ENCODE peak calls at places on chromosomes 12 and 14, in eight cellular contexts. F, Z, H, C, L, X, N and D are unnamed samples.

GRCh38 chr12:102816816-102817434 is 100.1 kb downstream of the PAH start:
- DNase-seq in F (no peak), Z (no peak), H (no peak), C (no peak), L (no peak), X (peak; percentile 48), N (peak; percentile 51), D (peak; percentile 36)

GRCh38 chr14:52328286-52328685 is 14.2 kb downstream of the PTGER2 start:
- DNase-seq in F (no peak), Z (no peak), H (no peak), C (no peak), L (no peak), X (peak; percentile 40), N (peak; percentile 91), D (peak; percentile 59)

GRCh38 chr12:124607681-124608425 is 40.4 kb upstream of the NCOR2 start:
- DNase-seq in F (no peak), Z (no peak), H (no peak), C (peak; percentile 32), L (no peak), X (no peak), N (peak; percentile 67), D (peak; percentile 76)

GRCh38 chr12:52804029-52804428 is 8.1 kb upstream of the KRT3 start:
- DNase-seq in F (no peak), Z (no peak), H (no peak), C (no peak), L (no peak), X (no peak), N (no peak), D (no peak)

GRCh38 chr12:77045183-77045582 is 20.2 kb downstream of the E2F7 start:
- DNase-seq in F (no peak), Z (no peak), H (no peak), C (no peak), L (no peak), X (no peak), N (no peak), D (no peak)

GRCh38 chr12:100268835-100269564 is 2.0 kb downstream of the SCYL2 start:
- DNase-seq in F (no peak), Z (no peak), H (no peak), C (no peak), L (no peak), X (peak; percentile 18), N (peak; percentile 8), D (no peak)

GRCh38 chr14:81302613-81303012 is 81.9 kb upstream of the GTF2A1 start:
- DNase-seq in F (no peak), Z (no peak), H (no peak), C (no peak), L (no peak), X (no peak), N (no peak), D (no peak)

GRCh38 chr12:61452076-61452475 is 808.1 kb upstream of the USP15 start:
- DNase-seq in F (no peak), Z (no peak), H (no peak), C (no peak), L (no peak), X (no peak), N (peak; percentile 89), D (peak; percentile 17)

GRCh38 chr12:64695550-64695949 is 63.7 kb downstream of the GNS start:
- DNase-seq in F (no peak), Z (no peak), H (no peak), C (no peak), L (peak; percentile 32), X (no peak), N (no peak), D (no peak)
- H3K27ac ChIP-seq in F (peak overlapping the region; percentile 57), Z (no peak overlapping the region), H (no peak overlapping the region), C (no peak overlapping the region), L (peak overlapping the region; percentile 88), X (peak overlapping the region; percentile 61), N (no peak overlapping the region), D (no peak overlapping the region)

DNA sequence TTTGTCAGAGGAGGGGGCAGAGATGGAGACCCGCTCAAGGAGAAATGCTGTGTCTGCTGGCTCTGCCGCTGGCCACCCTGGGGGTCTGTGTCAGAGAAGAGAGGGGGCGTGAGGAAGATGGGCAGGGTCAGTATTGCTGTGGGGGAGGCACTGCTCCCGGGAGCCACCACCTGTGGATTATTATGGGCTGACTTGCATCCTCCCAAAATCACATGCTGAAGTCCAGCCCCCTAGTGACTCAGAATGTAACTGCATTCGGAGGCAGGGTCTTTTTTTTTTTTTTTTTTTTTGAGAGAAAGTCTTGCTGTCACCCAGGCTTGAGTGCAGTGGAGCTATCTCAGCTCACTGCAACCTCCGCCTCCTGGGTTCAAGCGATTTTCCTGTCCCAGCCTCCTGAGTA is 12.3 kb downstream of the ABCD4 start:
- DNase-seq in F (no peak), Z (no peak), H (no peak), C (no peak), L (no peak), X (peak; percentile 21), N (peak; percentile 51), D (peak; percentile 20)
- TF ChIP-seq CTCF in F (peak; percentile 26), Z (no peak), H (peak; percentile 26), C (peak; percentile 16), L (no peak), X (peak; percentile 52), N (peak; percentile 61), D (peak; percentile 55)

GRCh38 chr12:60212159-60213000 is 616.6 kb downstream of the SLC16A7 start:
- DNase-seq in F (no peak), Z (no peak), H (no peak), C (no peak), L (no peak), X (no peak), N (no peak), D (no peak)

GRCh38 chr12:60210756-60211155 is 614.9 kb downstream of the SLC16A7 start:
- DNase-seq in F (no peak), Z (no peak), H (no peak), C (no peak), L (no peak), X (no peak), N (no peak), D (no peak)

GRCh38 chr12:60209933-60210332 is 614.1 kb downstream of the SLC16A7 start:
- DNase-seq in F (no peak), Z (no peak), H (peak; percentile 14), C (no peak), L (no peak), X (no peak), N (peak; percentile 19), D (peak; percentile 6)

GRCh38 chr12:60211244-60211643 is 615.4 kb downstream of the SLC16A7 start:
- DNase-seq in F (no peak), Z (no peak), H (no peak), C (no peak), L (no peak), X (no peak), N (no peak), D (no peak)

DNA sequence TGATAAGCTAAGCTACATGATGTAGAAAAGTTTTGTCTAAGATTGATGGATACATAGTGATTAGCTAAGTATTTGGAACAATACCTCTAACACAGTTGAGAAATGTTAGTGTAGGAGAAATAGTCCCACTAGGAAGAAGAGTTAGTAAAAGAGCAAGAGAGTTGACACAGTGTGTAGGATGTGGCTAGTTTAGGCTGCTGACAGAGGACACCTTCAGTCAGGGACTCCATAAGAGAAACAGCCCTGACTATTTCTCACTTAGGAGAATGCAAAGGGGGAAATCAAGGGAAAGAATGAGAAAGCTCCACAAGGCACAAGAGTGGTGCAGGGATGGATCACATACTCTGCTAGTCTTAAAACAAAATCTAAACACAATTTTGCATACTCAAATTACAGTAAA is 613.7 kb downstream of the SLC16A7 start:
- DNase-seq in F (no peak), Z (no peak), H (no peak), C (no peak), L (no peak), X (no peak), N (peak; percentile 5), D (no peak)
- H3K27ac ChIP-seq in F (no peak overlapping the region), Z (no peak overlapping the region), H (no peak overlapping the region), C (no peak overlapping the region), L (no peak overlapping the region), X (no peak overlapping the region), N (no peak overlapping the region), D (no peak overlapping the region)

GRCh38 chr12:117819160-117819559 is 149.6 kb downstream of the KSR2 start:
- DNase-seq in F (no peak), Z (no peak), H (no peak), C (no peak), L (no peak), X (no peak), N (no peak), D (no peak)
- TF ChIP-seq CTCF in F (no peak), Z (no peak), H (no peak), C (no peak), L (no peak), X (no peak), N (no peak), D (no peak)

GRCh38 chr14:56087824-56088571 is 30.2 kb upstream of the PELI2 start:
- DNase-seq in F (no peak), Z (no peak), H (peak; percentile 34), C (no peak), L (no peak), X (no peak), N (no peak), D (no peak)
- H3K27ac ChIP-seq in F (no peak overlapping the region), Z (no peak overlapping the region), H (peak overlapping the region; percentile 18), C (no peak overlapping the region), L (no peak overlapping the region), X (no peak overlapping the region), N (no peak overlapping the region), D (no peak overlapping the region)

GRCh38 chr12:45214739-45215418 is 1.0 kb upstream of the ANO6 start:
- DNase-seq in F (no peak), Z (no peak), H (peak; percentile 28), C (no peak), L (no peak), X (peak; percentile 54), N (no peak), D (no peak)
- TF ChIP-seq CTCF in F (no peak), Z (no peak), H (no peak), C (no peak), L (no peak), X (no peak), N (no peak), D (no peak)

GRCh38 chr12:47905313-47905730 is 528 bp upstream of the VDR start:
- DNase-seq in F (no peak), Z (peak; percentile 76), H (peak; percentile 86), C (peak; percentile 93), L (peak; percentile 78), X (no peak), N (peak; percentile 77), D (peak; percentile 76)
- H3K27ac ChIP-seq in F (no peak overlapping the region), Z (no peak overlapping the region), H (peak overlapping the region; percentile 81), C (peak overlapping the region; percentile 79), L (peak overlapping the region; percentile 69), X (no peak overlapping the region), N (peak overlapping the region; percentile 72), D (peak overlapping the region; percentile 92)